ENCODE peak calls at places on chromosome 1, in six cellular contexts. D is SK-N-SH, R is fibroblast of lung, X is astrocyte, Y is HCT116, P is neural progenitor cell. O is an unnamed sample.

GRCh38 chr1:152112101-152112884 is 3.0 kb downstream of the TCHH start:
- DNase-seq in D (no peak), R (peak; percentile 9), X (peak; percentile 26), Y (no peak), P (peak; percentile 5), O (peak; percentile 49)

GRCh38 chr1:78490861-78491310 is at the start of gene PTGFR:
- DNase-seq in D (peak; percentile 73), R (peak; percentile 27), X (peak; percentile 31), Y (no peak), P (peak; percentile 69), O (no peak)

GRCh38 chr1:41784516-41785279 is 134.0 kb downstream of the HIVEP3 start:
- DNase-seq in D (no peak), R (no peak), X (peak; percentile 22), Y (no peak), P (no peak), O (peak; percentile 43)

GRCh38 chr1:219220945-219221344 is 47.3 kb downstream of the LYPLAL1 start:
- DNase-seq in D (no peak), R (no peak), X (no peak), Y (no peak), P (no peak), O (no peak)

GRCh38 chr1:15220825-15221431 is 26.1 kb upstream of the FHAD1 start:
- DNase-seq in D (peak; percentile 44), R (no peak), X (no peak), Y (no peak), P (no peak), O (no peak)

GRCh38 chr1:15603050-15603965 is 13.9 kb upstream of the DDI2 start:
- DNase-seq in D (peak; percentile 97), R (peak; percentile 95), X (peak; percentile 93), Y (no peak), P (peak; percentile 97), O (no peak)

GRCh38 chr1:27006683-27007082 is 6.0 kb downstream of the TENT5B start:
- DNase-seq in D (no peak), R (no peak), X (no peak), Y (no peak), P (no peak), O (no peak)

GRCh38 chr1:242546441-242546840 is 21.9 kb upstream of the PLD5 start:
- DNase-seq in D (no peak), R (no peak), X (no peak), Y (no peak), P (no peak), O (no peak)

GRCh38 chr1:185732941-185733340 is 1.2 kb upstream of the HMCN1 start:
- DNase-seq in D (no peak), R (no peak), X (no peak), Y (no peak), P (no peak), O (no peak)

GRCh38 chr1:18396247-18396646 is 84.5 kb upstream of the KLHDC7A start:
- DNase-seq in D (no peak), R (no peak), X (peak; percentile 1), Y (peak; percentile 28), P (no peak), O (no peak)

GRCh38 chr1:59605184-59605583 is 209.6 kb upstream of the HOOK1 start:
- DNase-seq in D (no peak), R (no peak), X (no peak), Y (no peak), P (no peak), O (no peak)

GRCh38 chr1:69737527-69738176 is 169.9 kb downstream of the LRRC7 start:
- DNase-seq in D (peak; percentile 9), R (peak; percentile 86), X (peak; percentile 51), Y (peak; percentile 61), P (peak; percentile 81), O (peak; percentile 82)

GRCh38 chr1:234631721-234632125 is 21.7 kb upstream of the IRF2BP2 start:
- DNase-seq in D (no peak), R (peak; percentile 69), X (peak; percentile 94), Y (no peak), P (no peak), O (no peak)

GRCh38 chr1:114901739-114902255 is 47.1 kb downstream of the SYCP1 start:
- DNase-seq in D (no peak), R (no peak), X (no peak), Y (no peak), P (peak; percentile 3), O (no peak)

GRCh38 chr1:245225267-245225666 is 70.5 kb downstream of the KIF26B start:
- DNase-seq in D (no peak), R (peak; percentile 9), X (peak; percentile 9), Y (no peak), P (peak; percentile 39), O (no peak)

GRCh38 chr1:198678901-198679329 is 40.1 kb downstream of the PTPRC start:
- DNase-seq in D (no peak), R (no peak), X (no peak), Y (no peak), P (no peak), O (peak; percentile 98)

GRCh38 chr1:225554216-225554812 is 98.6 kb downstream of the ENAH start:
- DNase-seq in D (peak; percentile 53), R (peak; percentile 59), X (no peak), Y (peak; percentile 18), P (no peak), O (peak; percentile 62)

DNA sequence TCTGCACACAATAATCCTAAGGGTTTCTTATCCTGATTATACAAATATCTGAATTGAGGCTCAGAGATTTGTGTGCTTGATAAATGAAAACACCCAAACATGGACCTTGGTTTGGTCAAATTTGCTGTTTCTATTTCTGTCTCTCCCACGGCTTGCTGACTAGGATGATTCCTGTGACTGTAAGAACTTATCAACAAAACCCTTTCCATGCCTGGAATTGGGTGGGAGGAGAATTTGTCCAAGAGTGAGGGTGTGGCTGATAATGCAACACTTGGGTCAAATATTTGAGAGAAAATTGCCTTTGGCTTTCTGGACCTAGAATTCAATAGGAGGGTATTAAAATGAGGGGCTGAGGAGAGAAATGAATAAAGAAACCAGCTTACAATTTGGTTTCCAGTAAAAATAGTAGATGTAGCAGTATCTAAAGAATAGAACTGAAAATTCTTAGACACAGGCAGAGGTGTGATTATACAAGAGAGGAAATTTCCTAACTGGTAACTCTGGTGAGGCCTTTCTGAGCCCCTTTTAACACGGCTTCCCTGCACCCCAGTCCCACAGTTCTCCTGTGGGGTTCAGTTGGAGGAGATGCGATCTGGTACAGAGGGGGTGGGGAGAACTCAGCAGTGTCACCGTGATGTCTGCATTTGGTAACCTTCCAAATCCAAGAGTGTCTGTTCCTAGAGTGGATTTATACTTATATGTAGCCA is 48.1 kb downstream of the RHBG start:
- DNase-seq in D (no peak), R (no peak), X (no peak), Y (no peak), P (no peak), O (no peak)
- H3K27me3 ChIP-seq in D (peaks cover 25% of the 10 kb centered on the region), R (peaks cover 43% of the 10 kb centered on the region), X (peaks cover 78% of the 10 kb centered on the region), Y (no peaks in the 10 kb centered on the region), P (peaks cover 99% of the 10 kb centered on the region), O (no peaks in the 10 kb centered on the region)

GRCh38 chr1:22537441-22538139 is 25.7 kb upstream of the EPHA8 start:
- DNase-seq in D (no peak), R (no peak), X (no peak), Y (no peak), P (no peak), O (no peak)
- H2AFZ ChIP-seq in D (no peak overlapping the region), R (no peak overlapping the region), X (no peak overlapping the region), Y (no peak overlapping the region), P (no peak overlapping the region), O (no peak overlapping the region)

GRCh38 chr1:206115791-206116190 is 1.4 kb downstream of the AVPR1B start:
- DNase-seq in D (no peak), R (no peak), X (no peak), Y (no peak), P (no peak), O (no peak)

GRCh38 chr1:206112600-206113301 is 4.4 kb downstream of the AVPR1B start:
- DNase-seq in D (no peak), R (no peak), X (no peak), Y (no peak), P (no peak), O (no peak)

GRCh38 chr1:206116873-206117150 is 376 bp downstream of the AVPR1B start:
- DNase-seq in D (no peak), R (no peak), X (no peak), Y (no peak), P (no peak), O (no peak)

GRCh38 chr1:206116191-206116872 is 856 bp downstream of the AVPR1B start:
- DNase-seq in D (no peak), R (no peak), X (no peak), Y (no peak), P (no peak), O (no peak)

GRCh38 chr1:206114692-206115430 is 2.3 kb downstream of the AVPR1B start:
- DNase-seq in D (no peak), R (no peak), X (peak; percentile 12), Y (no peak), P (no peak), O (no peak)
- H3K27me3 ChIP-seq in D (peaks cover 35% of the 10 kb centered on the region), R (peaks cover 26% of the 10 kb centered on the region), X (peaks cover 21% of the 10 kb centered on the region), Y (no peaks in the 10 kb centered on the region), P (peaks cover 50% of the 10 kb centered on the region), O (peaks cover 2% of the 10 kb centered on the region)

GRCh38 chr1:221873663-221874062 is 131.8 kb upstream of the DUSP10 start:
- DNase-seq in D (no peak), R (no peak), X (no peak), Y (no peak), P (no peak), O (no peak)

GRCh38 chr1:221875004-221875330 is 133.1 kb upstream of the DUSP10 start:
- DNase-seq in D (no peak), R (no peak), X (no peak), Y (no peak), P (no peak), O (no peak)

GRCh38 chr1:221871056-221871455 is 129.2 kb upstream of the DUSP10 start:
- DNase-seq in D (no peak), R (no peak), X (no peak), Y (no peak), P (no peak), O (no peak)

GRCh38 chr1:221877365-221877764 is 135.5 kb upstream of the DUSP10 start:
- DNase-seq in D (no peak), R (no peak), X (no peak), Y (no peak), P (no peak), O (no peak)

GRCh38 chr1:221874285-221875003 is 132.6 kb upstream of the DUSP10 start:
- DNase-seq in D (no peak), R (peak; percentile 22), X (peak; percentile 71), Y (no peak), P (no peak), O (no peak)
- H2AFZ ChIP-seq in D (peak overlapping the region; percentile 57), R (peak overlapping the region; percentile 43), X (no peak overlapping the region), Y (no peak overlapping the region), P (no peak overlapping the region), O (no peak overlapping the region)

DNA sequence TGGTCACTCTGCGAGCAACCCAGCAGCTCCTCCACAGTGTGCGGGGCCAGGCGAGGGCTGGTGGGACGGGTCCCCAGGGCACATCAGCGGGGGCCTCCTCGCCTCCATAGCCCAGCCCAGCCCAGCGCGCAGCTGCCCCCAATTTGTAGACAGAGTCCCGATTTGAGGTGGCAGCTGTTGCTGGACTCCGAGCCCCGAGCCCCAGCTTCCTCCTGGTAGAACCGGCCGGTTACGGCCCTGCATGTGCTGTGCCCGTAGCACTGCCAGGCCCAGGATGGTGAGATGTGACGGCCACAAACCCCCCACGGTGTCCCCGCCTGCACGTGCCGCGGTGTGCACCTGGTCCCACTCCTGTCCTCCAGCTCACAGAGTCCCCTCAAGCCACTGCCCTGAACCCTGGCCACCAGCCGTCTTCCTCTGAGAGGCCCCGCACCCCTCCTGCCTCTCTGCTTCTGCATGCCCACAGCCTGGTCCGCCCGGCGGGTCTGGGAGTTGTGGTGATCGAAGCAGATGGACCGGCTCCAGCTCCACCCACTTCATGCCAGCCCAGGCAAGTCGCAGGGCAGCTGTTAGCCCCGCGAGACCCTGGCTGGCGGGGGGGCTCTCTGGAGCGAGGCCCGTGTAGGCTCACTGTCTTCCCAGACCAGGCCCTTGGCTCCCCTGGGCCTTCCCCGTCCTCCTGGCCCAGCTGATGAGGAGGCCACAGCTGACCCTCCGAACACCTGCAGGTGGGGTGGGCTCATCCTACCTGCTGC is 55.5 kb downstream of the MORN1 start:
- DNase-seq in D (no peak), R (no peak), X (no peak), Y (no peak), P (no peak), O (no peak)
- H3K27me3 ChIP-seq in D (no peaks in the 10 kb centered on the region), R (no peaks in the 10 kb centered on the region), X (no peaks in the 10 kb centered on the region), Y (no peaks in the 10 kb centered on the region), P (no peaks in the 10 kb centered on the region), O (no peaks in the 10 kb centered on the region)

O was measured in Karpas-422.